ENCODE peak calls at places on chromosomes 13 and 19, in eight cellular contexts. One of them, this sample, is unnamed.

GRCh38 chr13:113607477-113608245 is 23.1 kb downstream of the TFDP1 start:
- DNase-seq in activated T-helper 2 cell treated with anti-CD3 and anti-CD28 coated beads, Interferon-gamma antibody, Interleukin-2, Interleukin-4, amounts not matched to agents 10 μg/mL and 5 μg/mL and 100 μg/mL, durations not matched to agents 14 hours and 24 hours and 36 hours: no peak
- DNase-seq in left lobe of liver: no peak
- DNase-seq in neural crest cell: no peak
- DNase-seq in T-cell: no peak
- DNase-seq in fibroblast of lung: no peak
- DNase-seq in non-pigmented ciliary epithelial cell: no peak
- DNase-seq in NCI-H1105: no peak
- DNase-seq in this sample: no peak

GRCh38 chr19:33414667-33415605 is 41.4 kb downstream of the CEBPG start:
- DNase-seq in activated T-helper 2 cell treated with anti-CD3 and anti-CD28 coated beads, Interferon-gamma antibody, Interleukin-2, Interleukin-4, amounts not matched to agents 10 μg/mL and 5 μg/mL and 100 μg/mL, durations not matched to agents 14 hours and 24 hours and 36 hours: no peak
- DNase-seq in left lobe of liver: no peak
- DNase-seq in neural crest cell: no peak
- DNase-seq in T-cell: no peak
- DNase-seq in fibroblast of lung: no peak
- DNase-seq in non-pigmented ciliary epithelial cell: no peak
- DNase-seq in NCI-H1105: no peak
- DNase-seq in this sample: no peak

GRCh38 chr19:3034845-3035541 is 5.9 kb upstream of the TLE2 start:
- DNase-seq in activated T-helper 2 cell treated with anti-CD3 and anti-CD28 coated beads, Interferon-gamma antibody, Interleukin-2, Interleukin-4, amounts not matched to agents 10 μg/mL and 5 μg/mL and 100 μg/mL, durations not matched to agents 14 hours and 24 hours and 36 hours: peak; percentile 48
- DNase-seq in left lobe of liver: no peak
- DNase-seq in neural crest cell: no peak
- DNase-seq in T-cell: peak; percentile 26
- DNase-seq in fibroblast of lung: peak; percentile 57
- DNase-seq in non-pigmented ciliary epithelial cell: no peak
- DNase-seq in NCI-H1105: no peak
- DNase-seq in this sample: no peak

GRCh38 chr19:35845215-35846037 is 6.9 kb downstream of the NPHS1 start:
- DNase-seq in activated T-helper 2 cell treated with anti-CD3 and anti-CD28 coated beads, Interferon-gamma antibody, Interleukin-2, Interleukin-4, amounts not matched to agents 10 μg/mL and 5 μg/mL and 100 μg/mL, durations not matched to agents 14 hours and 24 hours and 36 hours: no peak
- DNase-seq in left lobe of liver: no peak
- DNase-seq in neural crest cell: no peak
- DNase-seq in T-cell: no peak
- DNase-seq in fibroblast of lung: no peak
- DNase-seq in non-pigmented ciliary epithelial cell: no peak
- DNase-seq in NCI-H1105: peak; percentile 35
- DNase-seq in this sample: no peak

GRCh38 chr19:10299545-10300458 is 9.8 kb downstream of the ZGLP1 start:
- DNase-seq in activated T-helper 2 cell treated with anti-CD3 and anti-CD28 coated beads, Interferon-gamma antibody, Interleukin-2, Interleukin-4, amounts not matched to agents 10 μg/mL and 5 μg/mL and 100 μg/mL, durations not matched to agents 14 hours and 24 hours and 36 hours: no peak
- DNase-seq in left lobe of liver: no peak
- DNase-seq in neural crest cell: no peak
- DNase-seq in T-cell: no peak
- DNase-seq in fibroblast of lung: no peak
- DNase-seq in non-pigmented ciliary epithelial cell: no peak
- DNase-seq in NCI-H1105: no peak
- DNase-seq in this sample: no peak

GRCh38 chr13:32895296-32895695 is 120.9 kb upstream of the KL start:
- DNase-seq in activated T-helper 2 cell treated with anti-CD3 and anti-CD28 coated beads, Interferon-gamma antibody, Interleukin-2, Interleukin-4, amounts not matched to agents 10 μg/mL and 5 μg/mL and 100 μg/mL, durations not matched to agents 14 hours and 24 hours and 36 hours: no peak
- DNase-seq in left lobe of liver: no peak
- DNase-seq in neural crest cell: no peak
- DNase-seq in T-cell: no peak
- DNase-seq in fibroblast of lung: no peak
- DNase-seq in non-pigmented ciliary epithelial cell: no peak
- DNase-seq in NCI-H1105: no peak
- DNase-seq in this sample: no peak

GRCh38 chr13:99866781-99867180 is 104.8 kb downstream of the ZIC5 start:
- DNase-seq in activated T-helper 2 cell treated with anti-CD3 and anti-CD28 coated beads, Interferon-gamma antibody, Interleukin-2, Interleukin-4, amounts not matched to agents 10 μg/mL and 5 μg/mL and 100 μg/mL, durations not matched to agents 14 hours and 24 hours and 36 hours: no peak
- DNase-seq in left lobe of liver: no peak
- DNase-seq in neural crest cell: no peak
- DNase-seq in T-cell: no peak
- DNase-seq in fibroblast of lung: no peak
- DNase-seq in non-pigmented ciliary epithelial cell: no peak
- DNase-seq in NCI-H1105: no peak
- DNase-seq in this sample: no peak

GRCh38 chr13:100646030-100646673 is 28.4 kb downstream of the TMTC4 start:
- DNase-seq in activated T-helper 2 cell treated with anti-CD3 and anti-CD28 coated beads, Interferon-gamma antibody, Interleukin-2, Interleukin-4, amounts not matched to agents 10 μg/mL and 5 μg/mL and 100 μg/mL, durations not matched to agents 14 hours and 24 hours and 36 hours: no peak
- DNase-seq in left lobe of liver: no peak
- DNase-seq in neural crest cell: peak; percentile 17
- DNase-seq in T-cell: no peak
- DNase-seq in fibroblast of lung: peak; percentile 25
- DNase-seq in non-pigmented ciliary epithelial cell: peak; percentile 15
- DNase-seq in NCI-H1105: peak; percentile 54
- DNase-seq in this sample: peak; percentile 9

GRCh38 chr19:9128171-9128570 is 1.4 kb upstream of the OR7G3 start:
- DNase-seq in activated T-helper 2 cell treated with anti-CD3 and anti-CD28 coated beads, Interferon-gamma antibody, Interleukin-2, Interleukin-4, amounts not matched to agents 10 μg/mL and 5 μg/mL and 100 μg/mL, durations not matched to agents 14 hours and 24 hours and 36 hours: no peak
- DNase-seq in left lobe of liver: no peak
- DNase-seq in neural crest cell: no peak
- DNase-seq in T-cell: no peak
- DNase-seq in fibroblast of lung: no peak
- DNase-seq in non-pigmented ciliary epithelial cell: peak; percentile 18
- DNase-seq in NCI-H1105: no peak
- DNase-seq in this sample: no peak

GRCh38 chr19:1847684-1848398 is 442 bp downstream of the REXO1 start:
- DNase-seq in activated T-helper 2 cell treated with anti-CD3 and anti-CD28 coated beads, Interferon-gamma antibody, Interleukin-2, Interleukin-4, amounts not matched to agents 10 μg/mL and 5 μg/mL and 100 μg/mL, durations not matched to agents 14 hours and 24 hours and 36 hours: no peak
- DNase-seq in left lobe of liver: no peak
- DNase-seq in neural crest cell: no peak
- DNase-seq in T-cell: no peak
- DNase-seq in fibroblast of lung: peak; percentile 37
- DNase-seq in non-pigmented ciliary epithelial cell: no peak
- DNase-seq in NCI-H1105: peak; percentile 5
- DNase-seq in this sample: no peak

GRCh38 chr13:76991432-76991795 is 467 bp upstream of the CLN5 start:
- DNase-seq in activated T-helper 2 cell treated with anti-CD3 and anti-CD28 coated beads, Interferon-gamma antibody, Interleukin-2, Interleukin-4, amounts not matched to agents 10 μg/mL and 5 μg/mL and 100 μg/mL, durations not matched to agents 14 hours and 24 hours and 36 hours: peak; percentile 56
- DNase-seq in left lobe of liver: no peak
- DNase-seq in neural crest cell: no peak
- DNase-seq in T-cell: peak; percentile 64
- DNase-seq in fibroblast of lung: no peak
- DNase-seq in non-pigmented ciliary epithelial cell: no peak
- DNase-seq in NCI-H1105: no peak
- DNase-seq in this sample: no peak

GRCh38 chr19:42569193-42569592 is 25.5 kb downstream of the CEACAM8 start:
- DNase-seq in activated T-helper 2 cell treated with anti-CD3 and anti-CD28 coated beads, Interferon-gamma antibody, Interleukin-2, Interleukin-4, amounts not matched to agents 10 μg/mL and 5 μg/mL and 100 μg/mL, durations not matched to agents 14 hours and 24 hours and 36 hours: no peak
- DNase-seq in left lobe of liver: no peak
- DNase-seq in neural crest cell: no peak
- DNase-seq in T-cell: no peak
- DNase-seq in fibroblast of lung: no peak
- DNase-seq in non-pigmented ciliary epithelial cell: no peak
- DNase-seq in NCI-H1105: no peak
- DNase-seq in this sample: no peak

GRCh38 chr13:41900918-41901317 is 60.0 kb downstream of the VWA8 start:
- DNase-seq in activated T-helper 2 cell treated with anti-CD3 and anti-CD28 coated beads, Interferon-gamma antibody, Interleukin-2, Interleukin-4, amounts not matched to agents 10 μg/mL and 5 μg/mL and 100 μg/mL, durations not matched to agents 14 hours and 24 hours and 36 hours: no peak
- DNase-seq in left lobe of liver: no peak
- DNase-seq in neural crest cell: no peak
- DNase-seq in T-cell: no peak
- DNase-seq in fibroblast of lung: no peak
- DNase-seq in non-pigmented ciliary epithelial cell: no peak
- DNase-seq in NCI-H1105: no peak
- DNase-seq in this sample: no peak

GRCh38 chr13:48220592-48221300 is 12.3 kb upstream of the ITM2B start:
- DNase-seq in activated T-helper 2 cell treated with anti-CD3 and anti-CD28 coated beads, Interferon-gamma antibody, Interleukin-2, Interleukin-4, amounts not matched to agents 10 μg/mL and 5 μg/mL and 100 μg/mL, durations not matched to agents 14 hours and 24 hours and 36 hours: no peak
- DNase-seq in left lobe of liver: no peak
- DNase-seq in neural crest cell: no peak
- DNase-seq in T-cell: no peak
- DNase-seq in fibroblast of lung: no peak
- DNase-seq in non-pigmented ciliary epithelial cell: no peak
- DNase-seq in NCI-H1105: no peak
- DNase-seq in this sample: no peak

GRCh38 chr19:48738557-48739399 is 1.6 kb downstream of the RASIP1 start:
- DNase-seq in activated T-helper 2 cell treated with anti-CD3 and anti-CD28 coated beads, Interferon-gamma antibody, Interleukin-2, Interleukin-4, amounts not matched to agents 10 μg/mL and 5 μg/mL and 100 μg/mL, durations not matched to agents 14 hours and 24 hours and 36 hours: peak; percentile 86
- DNase-seq in left lobe of liver: peak; percentile 95
- DNase-seq in neural crest cell: peak; percentile 95
- DNase-seq in T-cell: peak; percentile 86
- DNase-seq in fibroblast of lung: peak; percentile 63
- DNase-seq in non-pigmented ciliary epithelial cell: no peak
- DNase-seq in NCI-H1105: peak; percentile 91
- DNase-seq in this sample: no peak

GRCh38 chr13:33194820-33195692 is 90.5 kb downstream of the STARD13 start:
- DNase-seq in activated T-helper 2 cell treated with anti-CD3 and anti-CD28 coated beads, Interferon-gamma antibody, Interleukin-2, Interleukin-4, amounts not matched to agents 10 μg/mL and 5 μg/mL and 100 μg/mL, durations not matched to agents 14 hours and 24 hours and 36 hours: no peak
- DNase-seq in left lobe of liver: no peak
- DNase-seq in neural crest cell: no peak
- DNase-seq in T-cell: no peak
- DNase-seq in fibroblast of lung: peak; percentile 97
- DNase-seq in non-pigmented ciliary epithelial cell: peak; percentile 89
- DNase-seq in NCI-H1105: no peak
- DNase-seq in this sample: no peak

GRCh38 chr19:46429999-46430398 is 1.3 kb upstream of the PNMA8C start:
- DNase-seq in activated T-helper 2 cell treated with anti-CD3 and anti-CD28 coated beads, Interferon-gamma antibody, Interleukin-2, Interleukin-4, amounts not matched to agents 10 μg/mL and 5 μg/mL and 100 μg/mL, durations not matched to agents 14 hours and 24 hours and 36 hours: no peak
- DNase-seq in left lobe of liver: no peak
- DNase-seq in neural crest cell: no peak
- DNase-seq in T-cell: no peak
- DNase-seq in fibroblast of lung: no peak
- DNase-seq in non-pigmented ciliary epithelial cell: no peak
- DNase-seq in NCI-H1105: no peak
- DNase-seq in this sample: no peak

GRCh38 chr13:18921063-18921462 is 260.6 kb downstream of the TUBA3C start:
- DNase-seq in activated T-helper 2 cell treated with anti-CD3 and anti-CD28 coated beads, Interferon-gamma antibody, Interleukin-2, Interleukin-4, amounts not matched to agents 10 μg/mL and 5 μg/mL and 100 μg/mL, durations not matched to agents 14 hours and 24 hours and 36 hours: no peak
- DNase-seq in left lobe of liver: no peak
- DNase-seq in neural crest cell: no peak
- DNase-seq in T-cell: no peak
- DNase-seq in fibroblast of lung: no peak
- DNase-seq in non-pigmented ciliary epithelial cell: no peak
- DNase-seq in NCI-H1105: no peak
- DNase-seq in this sample: no peak

GRCh38 chr13:110278859-110279258 is 28.1 kb downstream of the COL4A1 start:
- DNase-seq in activated T-helper 2 cell treated with anti-CD3 and anti-CD28 coated beads, Interferon-gamma antibody, Interleukin-2, Interleukin-4, amounts not matched to agents 10 μg/mL and 5 μg/mL and 100 μg/mL, durations not matched to agents 14 hours and 24 hours and 36 hours: no peak
- DNase-seq in left lobe of liver: no peak
- DNase-seq in neural crest cell: no peak
- DNase-seq in T-cell: no peak
- DNase-seq in fibroblast of lung: no peak
- DNase-seq in non-pigmented ciliary epithelial cell: no peak
- DNase-seq in NCI-H1105: no peak
- DNase-seq in this sample: no peak

GRCh38 chr19:3252650-3253049 is 28.2 kb downstream of the CELF5 start:
- DNase-seq in activated T-helper 2 cell treated with anti-CD3 and anti-CD28 coated beads, Interferon-gamma antibody, Interleukin-2, Interleukin-4, amounts not matched to agents 10 μg/mL and 5 μg/mL and 100 μg/mL, durations not matched to agents 14 hours and 24 hours and 36 hours: no peak
- DNase-seq in left lobe of liver: no peak
- DNase-seq in neural crest cell: no peak
- DNase-seq in T-cell: no peak
- DNase-seq in fibroblast of lung: no peak
- DNase-seq in non-pigmented ciliary epithelial cell: no peak
- DNase-seq in NCI-H1105: no peak
- DNase-seq in this sample: no peak